ENCODE peak calls at places on chromosomes 7 and 10, in six cellular contexts. A is testis, Y is H7, D is PC-3, M is tibial artery, H is fibroblast of lung. E is an unnamed sample.

GRCh38 chr10:124703778-124704427 is 40.3 kb downstream of the FAM53B start:
- DNase-seq in A (peak; percentile 92), Y (no peak), D (no peak), M (peak; percentile 86), H (peak; percentile 74), E (peak; percentile 80)

GRCh38 chr10:132602610-132603009 is 65.0 kb downstream of the INPP5A start:
- DNase-seq in A (no peak), Y (no peak), D (no peak), M (no peak), H (no peak), E (no peak)

GRCh38 chr10:8150401-8150905 is 96.0 kb downstream of the GATA3 start:
- DNase-seq in A (no peak), Y (peak; percentile 28), D (no peak), M (no peak), H (no peak), E (no peak)

GRCh38 chr10:3426190-3426845 is 253.7 kb upstream of the PITRM1 start:
- DNase-seq in A (no peak), Y (no peak), D (peak; percentile 75), M (no peak), H (peak; percentile 89), E (no peak)

GRCh38 chr10:91987397-91988037 is 63.9 kb downstream of the BTAF1 start:
- DNase-seq in A (no peak), Y (no peak), D (no peak), M (no peak), H (peak; percentile 2), E (no peak)

GRCh38 chr7:101985646-101986199 is 168.3 kb downstream of the CUX1 start:
- DNase-seq in A (no peak), Y (peak; percentile 72), D (no peak), M (no peak), H (no peak), E (no peak)

GRCh38 chr7:83267141-83267631 is 104.5 kb upstream of the PCLO start:
- DNase-seq in A (no peak), Y (peak; percentile 4), D (peak; percentile 35), M (no peak), H (peak; percentile 65), E (no peak)

GRCh38 chr10:125062244-125063208 is 97.8 kb downstream of the CTBP2 start:
- DNase-seq in A (peak; percentile 57), Y (no peak), D (no peak), M (no peak), H (peak; percentile 43), E (no peak)

GRCh38 chr10:35208536-35208935 is 81.9 kb downstream of the CREM start:
- DNase-seq in A (no peak), Y (no peak), D (no peak), M (no peak), H (no peak), E (no peak)

GRCh38 chr7:157859915-157860314 is 523.1 kb downstream of the DNAJB6 start:
- DNase-seq in A (no peak), Y (peak; percentile 69), D (no peak), M (no peak), H (no peak), E (no peak)

GRCh38 chr10:63611078-63611477 is 89.9 kb downstream of the REEP3 start:
- DNase-seq in A (no peak), Y (no peak), D (peak; percentile 64), M (no peak), H (peak; percentile 64), E (no peak)

GRCh38 chr10:124713679-124714298 is 30.4 kb downstream of the FAM53B start:
- DNase-seq in A (no peak), Y (no peak), D (no peak), M (no peak), H (no peak), E (no peak)

GRCh38 chr7:18889436-18889835 is 228.0 kb downstream of the TWIST1 start:
- DNase-seq in A (no peak), Y (no peak), D (peak; percentile 33), M (no peak), H (no peak), E (no peak)

GRCh38 chr7:110604885-110605284 is 486.0 kb upstream of the LRRN3 start:
- DNase-seq in A (no peak), Y (no peak), D (no peak), M (no peak), H (no peak), E (no peak)

GRCh38 chr10:98376485-98376884 is 38.5 kb downstream of the PYROXD2 start:
- DNase-seq in A (no peak), Y (no peak), D (peak; percentile 19), M (no peak), H (peak; percentile 50), E (no peak)

GRCh38 chr10:14023612-14024348 is 306.9 kb downstream of the FRMD4A start:
- DNase-seq in A (no peak), Y (no peak), D (no peak), M (no peak), H (no peak), E (no peak)

GRCh38 chr10:118166951-118167350 is 120.2 kb upstream of the RAB11FIP2 start:
- DNase-seq in A (no peak), Y (no peak), D (no peak), M (no peak), H (no peak), E (no peak)

GRCh38 chr10:127041561-127041960 is 136.3 kb downstream of the DOCK1 start:
- DNase-seq in A (peak; percentile 4), Y (no peak), D (peak; percentile 76), M (no peak), H (peak; percentile 98), E (no peak)

GRCh38 chr7:94154858-94155257 is 150.7 kb upstream of the BET1 start:
- DNase-seq in A (no peak), Y (no peak), D (no peak), M (no peak), H (no peak), E (no peak)
- H3K4me3 ChIP-seq in A (no peak overlapping the region), Y (no peak overlapping the region), D (no peak overlapping the region), M (no peak overlapping the region), H (no peak overlapping the region), E (no peak overlapping the region)

DNA sequence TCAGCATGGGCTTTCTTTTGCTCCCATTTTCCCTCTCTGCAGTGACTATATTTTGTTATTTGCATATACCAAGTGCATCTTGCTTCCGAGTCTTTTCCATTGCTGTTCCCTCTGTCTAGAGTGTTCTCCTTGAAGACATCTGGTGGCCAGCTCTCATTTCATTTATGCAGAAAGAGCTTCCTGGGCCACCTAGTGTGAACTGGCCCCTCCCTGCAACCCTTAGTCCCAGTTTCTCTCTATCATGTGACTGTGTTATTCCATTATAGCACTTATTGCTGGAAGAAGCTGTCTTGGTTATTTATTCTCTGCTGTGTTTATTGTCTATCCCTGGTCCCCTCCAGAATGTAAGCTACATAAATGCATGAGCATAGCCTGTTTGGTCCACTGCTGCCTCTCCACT is 300.5 kb downstream of the PLXNA4 start:
- DNase-seq in A (no peak), Y (no peak), D (no peak), M (no peak), H (no peak), E (no peak)
- H3K4me3 ChIP-seq in A (no peak overlapping the region), Y (no peak overlapping the region), D (no peak overlapping the region), M (no peak overlapping the region), H (no peak overlapping the region), E (no peak overlapping the region)

DNA sequence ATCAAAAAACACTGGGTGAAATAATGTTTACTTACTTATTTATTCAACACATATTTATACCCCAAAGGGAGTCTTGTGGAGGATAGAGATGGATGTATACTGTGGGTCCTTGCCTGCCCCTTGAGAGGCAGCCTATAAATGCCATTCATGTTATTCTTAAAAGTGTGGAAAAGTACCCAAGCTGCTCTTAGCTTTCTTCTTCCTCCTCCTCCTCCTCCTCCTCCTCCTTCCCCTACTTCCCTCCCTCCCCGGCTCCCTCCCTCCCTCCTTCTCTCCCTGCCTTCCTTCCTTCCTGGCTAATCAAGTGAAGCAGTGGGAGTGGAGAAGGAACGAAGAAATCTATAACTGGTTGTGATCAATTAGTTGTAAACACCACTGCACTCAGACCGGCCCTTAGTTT is 21.2 kb upstream of the IGF2BP3 start:
- DNase-seq in A (no peak), Y (no peak), D (no peak), M (no peak), H (no peak), E (no peak)
- H3K4me3 ChIP-seq in A (peak overlapping the region; percentile 66), Y (no peak overlapping the region), D (no peak overlapping the region), M (no peak overlapping the region), H (no peak overlapping the region), E (peak overlapping the region; percentile 76)

GRCh38 chr10:22927661-22928403 is at the start of gene ARMC3:
- DNase-seq in A (peak; percentile 76), Y (peak; percentile 91), D (peak; percentile 57), M (no peak), H (peak; percentile 16), E (peak; percentile 81)
- H3K4me3 ChIP-seq in A (peak within 1 kb of the TSS; percentile 59), Y (peak within 1 kb of the TSS; percentile 50), D (peak within 1 kb of the TSS; percentile 71), M (peak within 1 kb of the TSS; percentile 30), H (peak within 1 kb of the TSS; percentile 47), E (peak within 1 kb of the TSS; percentile 71)

DNA sequence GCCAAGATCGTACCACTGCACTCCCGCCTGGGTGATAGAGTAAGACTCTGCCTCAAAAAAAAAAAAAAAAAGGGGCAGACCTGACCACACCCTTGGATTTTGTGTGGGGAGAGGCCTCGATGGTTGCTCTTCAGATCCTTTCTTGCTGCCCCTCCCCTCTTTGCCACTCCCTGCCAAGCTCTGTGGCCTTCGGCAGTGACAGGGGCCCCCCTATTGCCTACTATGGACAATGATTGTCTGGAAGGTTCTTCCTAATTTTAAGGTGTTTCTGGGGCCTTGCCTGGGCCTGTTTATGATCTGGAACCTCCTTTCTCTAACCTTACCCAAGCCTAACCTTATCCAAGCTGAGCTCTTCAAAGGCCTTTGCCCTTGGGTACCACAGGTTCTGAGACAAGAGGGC is 766 bp downstream of the PRF1 start:
- DNase-seq in A (no peak), Y (no peak), D (no peak), M (no peak), H (no peak), E (no peak)
- H3K4me3 ChIP-seq in A (no peak overlapping the region), Y (no peak overlapping the region), D (no peak overlapping the region), M (no peak overlapping the region), H (no peak overlapping the region), E (no peak overlapping the region)

E was measured in coronary artery.